ENCODE peak calls at places on chromosomes 5 and 9, in six cellular contexts. I is fibroblast of pulmonary artery, E is HEK293T, T is KBM-7, K is Calu3, O is SK-N-DZ. W is an unnamed sample.

GRCh38 chr5:175344331-175345200 is 99.4 kb downstream of the DRD1 start:
- DNase-seq in I (peak), E (no peak), T (no peak), K (no peak), O (no peak), W (no peak)

GRCh38 chr5:95989283-95990048 is 27.8 kb upstream of the ELL2 start:
- DNase-seq in I (no peak), E (no peak), T (no peak), K (no peak), O (no peak), W (no peak)

GRCh38 chr5:168479166-168479565 is 7.1 kb upstream of the RARS1 start:
- DNase-seq in I (no peak), E (no peak), T (no peak), K (no peak), O (no peak), W (no peak)

GRCh38 chr9:35285731-35286130 is 123.9 kb downstream of the UNC13B start:
- DNase-seq in I (no peak), E (no peak), T (no peak), K (no peak), O (no peak), W (no peak)

GRCh38 chr9:92294297-92294676 is 790 bp upstream of the IARS1 start:
- DNase-seq in I (no peak), E (no peak), T (no peak), K (peak), O (peak), W (peak)

GRCh38 chr9:127187231-127187956 is 65.0 kb upstream of the ANGPTL2 start:
- DNase-seq in I (peak), E (no peak), T (no peak), K (peak), O (no peak), W (peak)

GRCh38 chr9:36101916-36102741 is 34.4 kb upstream of the GLIPR2 start:
- DNase-seq in I (peak), E (no peak), T (no peak), K (peak), O (no peak), W (peak)

GRCh38 chr9:133168432-133168831 is 4.7 kb upstream of the GBGT1 start:
- DNase-seq in I (no peak), E (no peak), T (no peak), K (no peak), O (no peak), W (no peak)